ENCODE peak calls at places on chromosome 4, in five cellular contexts. B is Peyer's patch, C is stomach, N is spleen, M is IMR-90. L is an unnamed sample. For H3K4me1 and H3K27me3, the result is how much of the 10 kb centered on the place peaks cover.

GRCh38 chr4:44118971-44119680 is 329.5 kb downstream of the KCTD8 start:
- DNase-seq in B (no peak), C (no peak), N (no peak), M (no peak), L (no peak)

GRCh38 chr4:67727124-67727850 is 26.3 kb upstream of the UBA6 start:
- DNase-seq in B (no peak), C (no peak), N (no peak), M (peak), L (no peak)

GRCh38 chr4:128913228-128913627 is 103.7 kb downstream of the JADE1 start:
- DNase-seq in B (no peak), C (no peak), N (no peak), M (no peak), L (no peak)

GRCh38 chr4:145099653-145100052 is 1.5 kb downstream of the ABCE1 start:
- DNase-seq in B (no peak), C (no peak), N (no peak), M (peak), L (no peak)

GRCh38 chr4:71691416-71692073 is 92.3 kb downstream of the GC start:
- DNase-seq in B (no peak), C (no peak), N (no peak), M (no peak), L (no peak)

GRCh38 chr4:77820836-77821561 is 1.8 kb upstream of the CNOT6L start:
- DNase-seq in B (no peak), C (no peak), N (no peak), M (no peak), L (no peak)

GRCh38 chr4:157128395-157128794 is 52.4 kb downstream of the GLRB start:
- DNase-seq in B (no peak), C (no peak), N (no peak), M (peak), L (no peak)

GRCh38 chr4:77284036-77284435 is 127.0 kb downstream of the CCNG2 start:
- DNase-seq in B (no peak), C (no peak), N (no peak), M (no peak), L (no peak)

GRCh38 chr4:176833416-176833815 is 40.7 kb upstream of the VEGFC start:
- DNase-seq in B (no peak), C (no peak), N (no peak), M (no peak), L (no peak)

GRCh38 chr4:2583517-2583916 is 47.1 kb downstream of the FAM193A start:
- DNase-seq in B (no peak), C (no peak), N (no peak), M (peak), L (peak)

GRCh38 chr4:173025131-173025530 is 143.5 kb upstream of the GALNT7 start:
- DNase-seq in B (peak), C (peak), N (no peak), M (peak), L (no peak)

GRCh38 chr4:81040175-81040659 is 9.7 kb downstream of the BMP3 start:
- DNase-seq in B (no peak), C (no peak), N (no peak), M (peak), L (no peak)

GRCh38 chr4:17142232-17142711 is 243.8 kb upstream of the LDB2 start:
- DNase-seq in B (no peak), C (no peak), N (no peak), M (peak), L (no peak)

GRCh38 chr4:105116616-105117319 is 29.9 kb upstream of the TET2 start:
- DNase-seq in B (no peak), C (no peak), N (no peak), M (no peak), L (no peak)

GRCh38 chr4:125951275-125951887 is 636.6 kb downstream of the FAT4 start:
- DNase-seq in B (no peak), C (no peak), N (no peak), M (peak), L (no peak)

GRCh38 chr4:159045321-159045720 is 57.6 kb upstream of the RAPGEF2 start:
- DNase-seq in B (no peak), C (no peak), N (no peak), M (no peak), L (no peak)

GRCh38 chr4:79255793-79256192 is 70.1 kb downstream of the NAA11 start:
- DNase-seq in B (no peak), C (no peak), N (no peak), M (no peak), L (no peak)

GRCh38 chr4:17781072-17781830 is at the start of gene FAM184B:
- DNase-seq in B (no peak), C (no peak), N (peak), M (no peak), L (no peak)

GRCh38 chr4:89661490-89661889 is 175.5 kb downstream of the SNCA start:
- DNase-seq in B (no peak), C (no peak), N (no peak), M (peak), L (no peak)

GRCh38 chr4:137656661-137657060 is 124.4 kb upstream of the PCDH18 start:
- DNase-seq in B (no peak), C (no peak), N (no peak), M (no peak), L (no peak)

GRCh38 chr4:73257242-73257994 is 1.2 kb downstream of the ANKRD17 start:
- DNase-seq in B (peak), C (peak), N (peak), M (peak), L (peak)

GRCh38 chr4:124754671-124755070 is 42.1 kb upstream of the ANKRD50 start:
- DNase-seq in B (no peak), C (no peak), N (no peak), M (peak), L (no peak)

GRCh38 chr4:164446516-164446915 is 307.4 kb upstream of the SMIM31 start:
- DNase-seq in B (no peak), C (no peak), N (no peak), M (peak), L (no peak)

GRCh38 chr4:113682730-113683129 is 78.8 kb downstream of the CAMK2D start:
- DNase-seq in B (no peak), C (no peak), N (no peak), M (peak), L (no peak)

GRCh38 chr4:105662935-105663675 is 45.4 kb downstream of the INTS12 start:
- DNase-seq in B (no peak), C (no peak), N (no peak), M (no peak), L (no peak)

GRCh38 chr4:186717556-186717955 is 6.1 kb downstream of the FAT1 start:
- DNase-seq in B (no peak), C (no peak), N (no peak), M (no peak), L (no peak)

GRCh38 chr4:183571350-183572076 is 66.7 kb downstream of the ING2 start:
- DNase-seq in B (peak), C (peak), N (no peak), M (peak), L (no peak)

GRCh38 chr4:159598602-159599001 is 495.7 kb downstream of the RAPGEF2 start:
- DNase-seq in B (no peak), C (no peak), N (no peak), M (no peak), L (no peak)

GRCh38 chr4:99462875-99463464 is 27.8 kb upstream of the ADH7 start:
- DNase-seq in B (peak), C (peak), N (peak), M (peak), L (peak)

GRCh38 chr4:70997068-70997467 is 3.6 kb downstream of the DCK start:
- DNase-seq in B (no peak), C (no peak), N (no peak), M (no peak), L (no peak)

GRCh38 chr4:1405636-1406415 is 416 bp downstream of the NKX1-1 start:
- DNase-seq in B (peak), C (peak), N (no peak), M (no peak), L (no peak)

GRCh38 chr4:30656828-30657227 is 63.3 kb upstream of the PCDH7 start:
- DNase-seq in B (no peak), C (no peak), N (no peak), M (no peak), L (no peak)

DNA sequence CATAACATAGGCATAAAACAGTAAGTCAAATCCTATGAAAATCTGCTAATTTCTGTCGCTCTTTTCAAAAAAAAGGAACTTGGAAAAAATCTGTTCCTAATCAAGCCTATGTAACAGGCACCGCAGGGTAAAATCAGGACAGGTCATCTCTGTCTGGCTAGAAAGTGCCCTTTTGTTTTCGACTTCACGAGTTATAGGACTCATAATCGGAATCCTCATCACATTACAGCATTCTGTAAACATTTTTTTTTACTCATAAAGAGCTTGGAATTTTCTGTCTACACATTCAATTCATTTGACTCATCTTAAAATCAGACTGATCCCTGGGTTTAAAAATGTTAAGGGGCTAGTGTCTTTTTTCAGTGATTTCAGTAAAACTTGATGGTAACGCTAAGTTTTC is 181.7 kb upstream of the TBC1D9 start:
- DNase-seq in B (no peak), C (no peak), N (no peak), M (peak), L (no peak)
- H3K4me1 ChIP-seq in B (under half), C (under half), N (under half), M (under half), L (under half)

DNA sequence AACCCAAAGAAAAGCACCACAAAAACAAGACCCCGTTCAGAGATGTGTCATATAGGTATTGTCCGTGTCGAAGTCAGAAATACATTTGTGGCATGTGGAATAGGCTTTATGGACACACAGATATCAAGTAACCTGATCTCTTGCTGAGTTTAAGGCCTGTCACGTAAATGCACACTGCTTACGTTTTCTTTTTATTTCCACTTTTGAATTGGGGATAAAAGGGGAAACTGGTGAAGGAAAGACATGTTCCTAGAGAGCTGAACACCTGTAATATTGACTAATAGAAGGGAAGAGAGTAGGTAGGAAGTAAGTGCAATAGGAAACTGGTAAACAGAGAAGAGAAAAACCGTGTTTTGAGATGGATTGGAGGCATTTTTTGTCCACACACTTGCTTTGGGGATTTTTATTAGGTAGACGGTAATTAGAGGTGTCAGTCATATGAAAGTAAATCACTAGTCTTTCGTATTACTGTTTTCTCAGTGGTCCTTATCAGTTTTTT is 24.9 kb downstream of the TMEM131L start:
- DNase-seq in B (no peak), C (no peak), N (no peak), M (no peak), L (no peak)
- TF ChIP-seq POLR2A in B (no peak), C (no peak), N (no peak), M (no peak), L (no peak)

DNA sequence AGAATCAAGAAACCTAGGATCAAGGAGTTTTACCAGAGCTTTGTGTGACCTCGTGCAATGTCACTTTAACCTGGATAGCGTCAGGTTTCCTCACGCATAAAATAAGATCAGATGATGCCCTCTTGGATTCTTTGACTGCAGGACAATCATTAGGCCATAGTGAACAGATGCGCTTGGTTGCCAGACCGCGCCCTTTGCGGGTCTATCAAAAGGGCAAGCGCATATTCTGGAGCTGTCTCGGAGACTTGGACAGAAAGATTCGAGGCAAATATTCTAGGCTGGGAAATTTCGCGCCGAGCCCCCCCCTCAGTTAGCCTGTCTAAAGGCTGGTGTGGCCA is 66.6 kb downstream of the FBXO8 start:
- DNase-seq in B (no peak), C (no peak), N (no peak), M (no peak), L (no peak)
- H3K27me3 ChIP-seq in B (under half), C (under half), N (half or more), M (half or more), L (half or more)

DNA sequence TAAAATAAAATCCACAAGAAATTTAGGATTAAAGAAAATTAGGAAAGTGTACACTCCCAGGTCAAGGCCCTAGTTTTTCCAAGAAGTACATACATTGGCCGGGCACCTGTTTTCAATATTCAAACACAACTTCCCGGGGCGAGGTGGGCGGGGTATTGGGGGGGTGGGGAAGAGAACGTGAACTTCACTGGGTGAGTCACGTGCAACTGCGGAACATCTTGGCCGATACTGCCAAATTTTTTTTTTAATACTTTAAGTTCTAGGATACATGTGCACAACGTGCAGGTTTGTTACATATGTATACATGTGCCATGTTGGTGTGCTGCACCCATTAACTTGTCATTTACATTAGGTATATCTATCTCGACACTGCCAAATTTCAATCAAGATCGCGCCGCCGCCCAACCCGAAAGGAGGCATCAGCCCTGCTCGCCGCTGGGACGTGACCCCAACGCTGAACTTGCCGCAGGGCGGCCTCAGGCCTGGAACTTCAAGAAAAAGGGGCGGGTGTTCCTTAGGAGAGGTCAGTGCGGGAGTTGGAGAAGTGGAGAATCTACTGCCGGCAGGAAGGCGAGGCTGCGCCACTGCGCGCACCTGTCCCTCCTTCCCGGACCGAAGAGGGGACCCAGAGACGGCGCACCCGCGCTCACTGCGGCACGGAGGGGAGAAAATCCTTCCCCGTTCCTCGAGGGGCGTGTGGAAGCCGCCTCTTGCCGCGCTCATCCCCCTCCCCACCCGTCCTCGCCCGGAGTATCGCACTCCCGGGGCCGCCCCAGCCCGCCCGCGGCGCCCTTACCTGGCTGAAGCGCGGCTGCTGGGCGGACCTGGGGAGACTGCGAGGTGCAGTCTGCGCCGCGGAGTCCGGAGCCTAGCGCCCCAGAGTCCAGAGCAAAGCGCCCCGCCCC is at the start of gene TEC:
- DNase-seq in B (peak), C (peak), N (no peak), M (no peak), L (peak)
- H3K4me1 ChIP-seq in B (under half), C (under half), N (under half), M (under half), L (under half)

GRCh38 chr4:130820448-130820847 is 1724.5 kb downstream of the C4orf33 start:
- DNase-seq in B (no peak), C (no peak), N (no peak), M (no peak), L (no peak)

GRCh38 chr4:130825283-130825682 is 1729.3 kb downstream of the C4orf33 start:
- DNase-seq in B (no peak), C (no peak), N (no peak), M (no peak), L (no peak)
- TF ChIP-seq POLR2A in B (no peak), C (no peak), N (no peak), M (no peak), L (no peak)

GRCh38 chr4:65046496-65047101 is 623.7 kb downstream of the EPHA5 start:
- DNase-seq in B (no peak), C (no peak), N (no peak), M (no peak), L (no peak)

DNA sequence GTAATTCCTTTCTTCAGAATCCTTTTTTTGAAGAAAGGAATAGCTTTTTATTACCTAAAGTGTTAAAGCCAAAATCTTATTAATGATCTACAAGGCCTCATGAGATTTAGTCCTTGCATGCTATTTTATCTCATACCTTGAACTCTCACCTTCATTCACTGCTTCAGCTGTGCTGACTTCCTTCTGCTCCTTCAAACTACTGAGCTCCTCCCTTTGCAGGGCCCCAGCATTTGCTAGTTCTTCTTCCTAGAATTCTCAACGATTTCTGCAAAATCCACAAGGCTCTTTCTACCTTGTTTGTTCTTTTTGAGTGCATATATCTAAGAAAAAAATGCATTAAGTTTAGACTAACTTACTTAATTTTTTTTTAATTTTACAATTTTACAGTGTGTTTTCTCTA is 619.5 kb downstream of the EPHA5 start:
- DNase-seq in B (no peak), C (no peak), N (no peak), M (no peak), L (no peak)
- H3K27me3 ChIP-seq in B (under half), C (under half), N (under half), M (under half), L (under half)

GRCh38 chr4:4856071-4857000 is 3.1 kb upstream of the MSX1 start:
- DNase-seq in B (no peak), C (no peak), N (peak), M (no peak), L (no peak)

GRCh38 chr4:4853921-4854648 is 5.4 kb upstream of the MSX1 start:
- DNase-seq in B (no peak), C (no peak), N (peak), M (no peak), L (no peak)

GRCh38 chr4:4857001-4857808 is 2.3 kb upstream of the MSX1 start:
- DNase-seq in B (no peak), C (no peak), N (peak), M (no peak), L (no peak)

GRCh38 chr4:4854649-4855292 is 4.7 kb upstream of the MSX1 start:
- DNase-seq in B (no peak), C (no peak), N (peak), M (no peak), L (no peak)

DNA sequence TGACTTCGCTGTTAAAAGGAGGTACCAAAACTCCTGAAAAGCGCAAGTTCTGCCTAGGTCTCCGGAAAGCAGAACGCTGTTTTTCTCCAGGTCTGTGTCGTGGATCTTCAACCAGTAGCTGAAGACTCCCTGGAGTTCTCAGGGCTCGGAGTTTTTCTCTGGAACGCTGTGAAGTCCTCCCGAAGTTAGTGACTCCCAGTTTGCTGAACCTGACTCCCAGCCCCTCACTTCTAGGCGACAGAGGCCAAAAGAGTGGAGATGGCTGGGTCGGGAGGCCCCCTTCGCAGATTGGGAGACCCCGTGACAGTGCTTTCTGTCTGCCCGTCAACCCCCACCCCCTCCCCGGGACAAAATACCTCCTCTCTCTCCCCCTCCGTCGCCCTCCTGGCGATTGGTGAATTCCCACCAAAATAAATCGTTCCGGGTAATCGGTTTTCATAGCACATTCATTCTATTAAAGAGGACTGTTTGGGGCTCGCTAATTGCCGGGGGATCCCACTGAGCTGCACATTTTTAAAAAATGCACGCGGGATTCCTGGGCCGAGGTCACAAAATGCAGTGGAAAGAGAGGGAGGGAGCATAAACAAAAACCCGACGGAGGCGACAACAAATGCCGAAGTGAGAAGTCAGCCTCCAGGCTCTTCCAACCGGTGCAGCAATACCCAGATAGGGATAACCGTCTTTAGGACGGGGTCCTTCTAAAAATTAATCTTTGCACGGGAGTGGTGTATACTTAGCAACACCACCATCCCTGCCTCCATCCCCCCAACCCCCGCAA is 4.0 kb upstream of the MSX1 start:
- DNase-seq in B (no peak), C (no peak), N (peak), M (no peak), L (no peak)
- H3K4me1 ChIP-seq in B (under half), C (under half), N (under half), M (under half), L (under half)